ENCODE peak calls at places on chromosomes 1 and 21, in seven cellular contexts. One of them, this sample, is unnamed.

GRCh38 chr1:169059391-169059790 is 47.1 kb upstream of the ATP1B1 start:
- DNase-seq in WERI-Rb-1: no peak
- DNase-seq in prostate gland: no peak
- DNase-seq in brain microvascular endothelial cell: no peak
- DNase-seq in sigmoid colon: no peak
- DNase-seq in mesenchymal stem cell: no peak
- DNase-seq in tibial artery: no peak
- DNase-seq in this sample: no peak

GRCh38 chr1:2474933-2475371 is 1.1 kb upstream of the PLCH2 start:
- DNase-seq in WERI-Rb-1: peak
- DNase-seq in sigmoid colon: no peak
- DNase-seq in tibial artery: no peak
- DNase-seq in prostate gland: no peak
- DNase-seq in brain microvascular endothelial cell: no peak
- DNase-seq in mesenchymal stem cell: no peak
- DNase-seq in this sample: no peak

GRCh38 chr21:43810505-43811261 is 21.3 kb downstream of the RRP1 start:
- DNase-seq in brain microvascular endothelial cell: peak
- DNase-seq in WERI-Rb-1: peak
- DNase-seq in mesenchymal stem cell: peak
- DNase-seq in prostate gland: peak
- DNase-seq in sigmoid colon: peak
- DNase-seq in tibial artery: peak
- DNase-seq in this sample: peak

GRCh38 chr21:45404726-45405270 is at the start of gene COL18A1:
- DNase-seq in brain microvascular endothelial cell: no peak
- DNase-seq in prostate gland: peak
- DNase-seq in sigmoid colon: peak
- DNase-seq in WERI-Rb-1: peak
- DNase-seq in mesenchymal stem cell: peak
- DNase-seq in tibial artery: no peak
- DNase-seq in this sample: no peak

GRCh38 chr1:151945725-151946365 is 36.5 kb upstream of the THEM4 start:
- DNase-seq in tibial artery: peak
- DNase-seq in mesenchymal stem cell: peak
- DNase-seq in brain microvascular endothelial cell: peak
- DNase-seq in sigmoid colon: peak
- DNase-seq in WERI-Rb-1: no peak
- DNase-seq in prostate gland: peak
- DNase-seq in this sample: peak

GRCh38 chr1:195714248-195714647 is 894.0 kb downstream of the KCNT2 start:
- DNase-seq in prostate gland: no peak
- DNase-seq in sigmoid colon: no peak
- DNase-seq in brain microvascular endothelial cell: no peak
- DNase-seq in tibial artery: no peak
- DNase-seq in mesenchymal stem cell: peak
- DNase-seq in WERI-Rb-1: no peak
- DNase-seq in this sample: no peak

GRCh38 chr1:3899776-3900149 is 309 bp downstream of the C1orf174 start:
- DNase-seq in brain microvascular endothelial cell: no peak
- DNase-seq in sigmoid colon: no peak
- DNase-seq in prostate gland: no peak
- DNase-seq in tibial artery: no peak
- DNase-seq in mesenchymal stem cell: no peak
- DNase-seq in WERI-Rb-1: peak
- DNase-seq in this sample: no peak

GRCh38 chr1:202272446-202272845 is 69.3 kb downstream of the UBE2T start:
- DNase-seq in mesenchymal stem cell: no peak
- DNase-seq in prostate gland: no peak
- DNase-seq in sigmoid colon: no peak
- DNase-seq in tibial artery: no peak
- DNase-seq in WERI-Rb-1: peak
- DNase-seq in brain microvascular endothelial cell: no peak
- DNase-seq in this sample: no peak

GRCh38 chr1:58412071-58412580 is 134.4 kb downstream of the OMA1 start:
- DNase-seq in sigmoid colon: no peak
- DNase-seq in mesenchymal stem cell: peak
- DNase-seq in WERI-Rb-1: no peak
- DNase-seq in tibial artery: no peak
- DNase-seq in brain microvascular endothelial cell: peak
- DNase-seq in prostate gland: no peak
- DNase-seq in this sample: no peak

GRCh38 chr1:212386029-212386428 is 28.7 kb downstream of the PACC1 start:
- DNase-seq in brain microvascular endothelial cell: no peak
- DNase-seq in prostate gland: no peak
- DNase-seq in tibial artery: no peak
- DNase-seq in WERI-Rb-1: no peak
- DNase-seq in mesenchymal stem cell: no peak
- DNase-seq in sigmoid colon: no peak
- DNase-seq in this sample: no peak

GRCh38 chr1:203425668-203425999 is 50.0 kb upstream of the PRELP start:
- DNase-seq in sigmoid colon: no peak
- DNase-seq in brain microvascular endothelial cell: no peak
- DNase-seq in tibial artery: no peak
- DNase-seq in WERI-Rb-1: no peak
- DNase-seq in mesenchymal stem cell: peak
- DNase-seq in prostate gland: no peak
- DNase-seq in this sample: no peak

GRCh38 chr1:245822997-245823396 is 668.2 kb downstream of the KIF26B start:
- DNase-seq in sigmoid colon: no peak
- DNase-seq in prostate gland: no peak
- DNase-seq in brain microvascular endothelial cell: peak
- DNase-seq in WERI-Rb-1: no peak
- DNase-seq in tibial artery: no peak
- DNase-seq in mesenchymal stem cell: peak
- DNase-seq in this sample: no peak

GRCh38 chr1:103056423-103056822 is 51.9 kb downstream of the COL11A1 start:
- DNase-seq in WERI-Rb-1: no peak
- DNase-seq in brain microvascular endothelial cell: peak
- DNase-seq in sigmoid colon: no peak
- DNase-seq in tibial artery: no peak
- DNase-seq in mesenchymal stem cell: peak
- DNase-seq in prostate gland: no peak
- DNase-seq in this sample: no peak

GRCh38 chr1:171800342-171800741 is 18.9 kb downstream of the METTL13 start:
- DNase-seq in WERI-Rb-1: no peak
- DNase-seq in sigmoid colon: no peak
- DNase-seq in prostate gland: no peak
- DNase-seq in tibial artery: no peak
- DNase-seq in mesenchymal stem cell: no peak
- DNase-seq in brain microvascular endothelial cell: peak
- DNase-seq in this sample: no peak

GRCh38 chr1:182833271-182833670 is 5.9 kb upstream of the DHX9 start:
- DNase-seq in sigmoid colon: no peak
- DNase-seq in brain microvascular endothelial cell: peak
- DNase-seq in mesenchymal stem cell: no peak
- DNase-seq in WERI-Rb-1: no peak
- DNase-seq in prostate gland: no peak
- DNase-seq in tibial artery: no peak
- DNase-seq in this sample: no peak

GRCh38 chr1:64469614-64469976 is 334 bp upstream of the CACHD1 start:
- DNase-seq in WERI-Rb-1: no peak
- DNase-seq in brain microvascular endothelial cell: no peak
- DNase-seq in sigmoid colon: peak
- DNase-seq in mesenchymal stem cell: no peak
- DNase-seq in prostate gland: peak
- DNase-seq in tibial artery: no peak
- DNase-seq in this sample: no peak

GRCh38 chr1:233780049-233780448 is 124.4 kb upstream of the SLC35F3 start:
- DNase-seq in tibial artery: no peak
- DNase-seq in WERI-Rb-1: no peak
- DNase-seq in sigmoid colon: no peak
- DNase-seq in prostate gland: no peak
- DNase-seq in mesenchymal stem cell: no peak
- DNase-seq in brain microvascular endothelial cell: no peak
- DNase-seq in this sample: no peak

GRCh38 chr1:68104155-68104554 is 53.7 kb upstream of the DIRAS3 start:
- DNase-seq in sigmoid colon: no peak
- DNase-seq in prostate gland: no peak
- DNase-seq in WERI-Rb-1: no peak
- DNase-seq in brain microvascular endothelial cell: peak
- DNase-seq in mesenchymal stem cell: peak
- DNase-seq in tibial artery: no peak
- DNase-seq in this sample: no peak

GRCh38 chr1:59243544-59243943 is 53.4 kb upstream of the FGGY start:
- DNase-seq in prostate gland: no peak
- DNase-seq in brain microvascular endothelial cell: no peak
- DNase-seq in mesenchymal stem cell: no peak
- DNase-seq in WERI-Rb-1: peak
- DNase-seq in tibial artery: no peak
- DNase-seq in sigmoid colon: no peak
- DNase-seq in this sample: no peak

GRCh38 chr1:40477680-40478057 is 579 bp downstream of the ZFP69 start:
- DNase-seq in tibial artery: no peak
- DNase-seq in mesenchymal stem cell: peak
- DNase-seq in WERI-Rb-1: peak
- DNase-seq in prostate gland: no peak
- DNase-seq in brain microvascular endothelial cell: peak
- DNase-seq in sigmoid colon: no peak
- DNase-seq in this sample: no peak

GRCh38 chr21:42124081-42124480 is 53.0 kb downstream of the UMODL1 start:
- DNase-seq in brain microvascular endothelial cell: no peak
- DNase-seq in WERI-Rb-1: no peak
- DNase-seq in mesenchymal stem cell: no peak
- DNase-seq in sigmoid colon: no peak
- DNase-seq in tibial artery: no peak
- DNase-seq in prostate gland: no peak
- DNase-seq in this sample: no peak

GRCh38 chr21:42125571-42126544 is 54.7 kb downstream of the UMODL1 start:
- DNase-seq in sigmoid colon: no peak
- DNase-seq in brain microvascular endothelial cell: peak
- DNase-seq in WERI-Rb-1: peak
- DNase-seq in prostate gland: no peak
- DNase-seq in tibial artery: no peak
- DNase-seq in mesenchymal stem cell: peak
- DNase-seq in this sample: no peak

GRCh38 chr21:42123509-42123908 is 52.4 kb downstream of the UMODL1 start:
- DNase-seq in tibial artery: no peak
- DNase-seq in WERI-Rb-1: no peak
- DNase-seq in sigmoid colon: no peak
- DNase-seq in prostate gland: no peak
- DNase-seq in mesenchymal stem cell: no peak
- DNase-seq in brain microvascular endothelial cell: no peak
- DNase-seq in this sample: no peak

GRCh38 chr21:42122808-42123207 is 51.7 kb downstream of the UMODL1 start:
- DNase-seq in tibial artery: no peak
- DNase-seq in mesenchymal stem cell: no peak
- DNase-seq in brain microvascular endothelial cell: no peak
- DNase-seq in sigmoid colon: no peak
- DNase-seq in prostate gland: no peak
- DNase-seq in WERI-Rb-1: no peak
- DNase-seq in this sample: no peak

GRCh38 chr21:42124826-42125570 is 53.9 kb downstream of the UMODL1 start:
- DNase-seq in tibial artery: no peak
- DNase-seq in mesenchymal stem cell: no peak
- DNase-seq in prostate gland: no peak
- DNase-seq in brain microvascular endothelial cell: no peak
- DNase-seq in WERI-Rb-1: peak
- DNase-seq in sigmoid colon: no peak
- DNase-seq in this sample: no peak
- H3K4me3 ChIP-seq in tibial artery: no peak
- H3K4me3 ChIP-seq in mesenchymal stem cell: no peak
- H3K4me3 ChIP-seq in prostate gland: no peak
- H3K4me3 ChIP-seq in brain microvascular endothelial cell: no peak
- H3K4me3 ChIP-seq in WERI-Rb-1: no peak
- H3K4me3 ChIP-seq in sigmoid colon: no peak
- H3K4me3 ChIP-seq in this sample: no peak

DNA sequence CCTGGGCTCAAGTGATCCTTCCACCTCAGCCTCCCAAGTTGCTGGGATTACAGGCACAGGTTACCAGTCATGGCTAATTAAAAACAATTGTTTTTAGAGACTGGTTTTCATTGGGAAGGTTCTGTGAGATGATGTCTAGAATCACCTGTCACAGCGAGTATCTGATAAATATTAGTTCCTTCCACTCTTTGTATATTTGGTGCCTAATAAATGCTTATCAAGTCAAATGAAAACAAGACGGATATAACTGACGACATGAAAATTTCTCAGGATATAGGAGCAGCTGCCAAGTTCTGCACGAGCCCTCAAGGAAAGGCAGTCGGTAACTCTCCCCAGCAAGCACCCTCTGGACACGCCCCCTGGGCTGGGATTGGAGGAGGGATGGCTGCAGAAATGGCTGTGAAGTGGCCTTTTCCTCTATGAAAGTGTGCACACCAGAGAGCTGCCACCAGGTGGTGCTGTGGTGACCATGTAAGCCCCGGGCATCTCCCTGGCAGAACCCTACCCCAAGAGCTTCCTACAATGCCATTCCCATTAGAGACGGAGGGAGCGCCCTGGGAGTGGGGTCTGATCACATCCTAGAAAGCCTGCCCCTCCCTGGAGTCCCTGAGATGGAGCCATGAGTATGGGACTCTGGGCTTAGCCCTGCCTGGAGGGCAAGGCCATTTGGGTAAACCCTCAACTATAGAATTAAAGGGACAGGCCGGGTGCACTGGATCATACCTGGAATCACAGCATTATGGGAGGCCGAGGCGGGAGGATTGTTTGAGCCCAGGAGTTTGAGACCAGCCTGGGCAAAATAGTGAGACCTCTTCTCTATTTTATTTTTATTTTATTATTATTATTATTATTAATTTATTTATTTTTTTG is 50.9 kb downstream of the HTR6 start:
- DNase-seq in WERI-Rb-1: peak
- DNase-seq in brain microvascular endothelial cell: peak
- DNase-seq in tibial artery: peak
- DNase-seq in prostate gland: peak
- DNase-seq in mesenchymal stem cell: peak
- DNase-seq in sigmoid colon: peak
- DNase-seq in this sample: peak
- H3K27ac ChIP-seq in WERI-Rb-1: no peak
- H3K27ac ChIP-seq in brain microvascular endothelial cell: no peak
- H3K27ac ChIP-seq in tibial artery: peak
- H3K27ac ChIP-seq in prostate gland: no peak
- H3K27ac ChIP-seq in mesenchymal stem cell: no peak
- H3K27ac ChIP-seq in sigmoid colon: peak
- H3K27ac ChIP-seq in this sample: no peak

DNA sequence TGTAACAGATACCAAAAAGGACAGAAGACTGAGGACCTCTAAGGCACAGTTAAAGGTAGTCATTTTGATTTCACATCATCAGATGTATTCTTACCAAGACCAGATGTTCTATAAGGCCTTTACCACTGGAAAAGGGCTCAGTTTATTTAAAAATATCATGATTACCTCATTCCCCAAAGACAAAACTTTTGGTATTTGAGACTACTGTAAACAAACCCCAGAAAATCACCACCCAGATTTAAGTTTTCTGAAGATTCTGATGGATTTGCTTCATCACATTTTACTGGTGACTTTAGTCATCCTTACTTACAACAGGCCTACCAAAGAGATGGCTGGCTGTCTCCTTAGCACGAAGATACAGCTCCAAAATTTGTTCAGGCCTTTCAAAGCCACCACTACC is 8.3 kb downstream of the ENAH start:
- DNase-seq in mesenchymal stem cell: no peak
- DNase-seq in prostate gland: no peak
- DNase-seq in sigmoid colon: no peak
- DNase-seq in WERI-Rb-1: no peak
- DNase-seq in brain microvascular endothelial cell: no peak
- DNase-seq in tibial artery: no peak
- DNase-seq in this sample: no peak
- H3K4me3 ChIP-seq in mesenchymal stem cell: no peak
- H3K4me3 ChIP-seq in prostate gland: no peak
- H3K4me3 ChIP-seq in sigmoid colon: no peak
- H3K4me3 ChIP-seq in WERI-Rb-1: no peak
- H3K4me3 ChIP-seq in brain microvascular endothelial cell: no peak
- H3K4me3 ChIP-seq in tibial artery: no peak
- H3K4me3 ChIP-seq in this sample: no peak

GRCh38 chr1:37947364-37947763 is 511 bp upstream of the INPP5B start:
- DNase-seq in brain microvascular endothelial cell: no peak
- DNase-seq in sigmoid colon: no peak
- DNase-seq in mesenchymal stem cell: no peak
- DNase-seq in tibial artery: no peak
- DNase-seq in prostate gland: no peak
- DNase-seq in WERI-Rb-1: no peak
- DNase-seq in this sample: no peak
- H3K27ac ChIP-seq in brain microvascular endothelial cell: no peak
- H3K27ac ChIP-seq in sigmoid colon: peak
- H3K27ac ChIP-seq in mesenchymal stem cell: no peak
- H3K27ac ChIP-seq in tibial artery: peak
- H3K27ac ChIP-seq in prostate gland: no peak
- H3K27ac ChIP-seq in WERI-Rb-1: peak
- H3K27ac ChIP-seq in this sample: peak